ENCODE peak calls at places on chromosome 1, in nine cellular contexts. One of them, this sample, is unnamed.

GRCh38 chr1:201906336-201906735 is 17.6 kb downstream of the SHISA4 start:
- DNase-seq in GM10248: no peak
- DNase-seq in D341Med: no peak
- DNase-seq in pancreas: no peak
- DNase-seq in MV-4-11: no peak
- DNase-seq in stromal cell of bone marrow: no peak
- DNase-seq in T-helper 22 cell: no peak
- DNase-seq in T1000: no peak
- DNase-seq in epithelial cell of esophagus: no peak
- DNase-seq in this sample: no peak

GRCh38 chr1:77989762-77990161 is 10.9 kb upstream of the FUBP1 start:
- DNase-seq in GM10248: no peak
- DNase-seq in D341Med: no peak
- DNase-seq in pancreas: no peak
- DNase-seq in MV-4-11: no peak
- DNase-seq in stromal cell of bone marrow: no peak
- DNase-seq in T-helper 22 cell: no peak
- DNase-seq in T1000: no peak
- DNase-seq in epithelial cell of esophagus: no peak
- DNase-seq in this sample: no peak

GRCh38 chr1:22350171-22350961 is 101.3 kb upstream of the ZBTB40 start:
- DNase-seq in GM10248: no peak
- DNase-seq in D341Med: no peak
- DNase-seq in pancreas: no peak
- DNase-seq in MV-4-11: no peak
- DNase-seq in stromal cell of bone marrow: no peak
- DNase-seq in T-helper 22 cell: no peak
- DNase-seq in T1000: no peak
- DNase-seq in epithelial cell of esophagus: no peak
- DNase-seq in this sample: no peak

GRCh38 chr1:11337536-11338350 is 64.7 kb downstream of the UBIAD1 start:
- DNase-seq in GM10248: peak
- DNase-seq in D341Med: peak
- DNase-seq in pancreas: no peak
- DNase-seq in MV-4-11: peak
- DNase-seq in stromal cell of bone marrow: no peak
- DNase-seq in T-helper 22 cell: peak
- DNase-seq in T1000: no peak
- DNase-seq in epithelial cell of esophagus: peak
- DNase-seq in this sample: peak

GRCh38 chr1:77126309-77126708 is 92.9 kb downstream of the PIGK start:
- DNase-seq in GM10248: peak
- DNase-seq in D341Med: peak
- DNase-seq in pancreas: no peak
- DNase-seq in MV-4-11: peak
- DNase-seq in stromal cell of bone marrow: peak
- DNase-seq in T-helper 22 cell: no peak
- DNase-seq in T1000: no peak
- DNase-seq in epithelial cell of esophagus: peak
- DNase-seq in this sample: peak

GRCh38 chr1:10897981-10898728 is 101.7 kb upstream of the CASZ1 start:
- DNase-seq in GM10248: no peak
- DNase-seq in D341Med: peak
- DNase-seq in pancreas: no peak
- DNase-seq in MV-4-11: peak
- DNase-seq in stromal cell of bone marrow: no peak
- DNase-seq in T-helper 22 cell: no peak
- DNase-seq in T1000: no peak
- DNase-seq in epithelial cell of esophagus: peak
- DNase-seq in this sample: no peak

GRCh38 chr1:1074631-1075147 is 583 bp upstream of the RNF223 start:
- DNase-seq in GM10248: no peak
- DNase-seq in D341Med: no peak
- DNase-seq in pancreas: no peak
- DNase-seq in MV-4-11: no peak
- DNase-seq in stromal cell of bone marrow: no peak
- DNase-seq in T-helper 22 cell: no peak
- DNase-seq in T1000: no peak
- DNase-seq in epithelial cell of esophagus: no peak
- DNase-seq in this sample: no peak

GRCh38 chr1:161037661-161038522 is 872 bp downstream of the TSTD1 start:
- DNase-seq in GM10248: peak
- DNase-seq in D341Med: no peak
- DNase-seq in pancreas: no peak
- DNase-seq in MV-4-11: no peak
- DNase-seq in stromal cell of bone marrow: no peak
- DNase-seq in T-helper 22 cell: no peak
- DNase-seq in T1000: no peak
- DNase-seq in epithelial cell of esophagus: peak
- DNase-seq in this sample: no peak

GRCh38 chr1:43651188-43651587 is 1.2 kb downstream of the KDM4A start:
- DNase-seq in GM10248: no peak
- DNase-seq in D341Med: no peak
- DNase-seq in pancreas: no peak
- DNase-seq in MV-4-11: no peak
- DNase-seq in stromal cell of bone marrow: no peak
- DNase-seq in T-helper 22 cell: no peak
- DNase-seq in T1000: no peak
- DNase-seq in epithelial cell of esophagus: peak
- DNase-seq in this sample: peak

GRCh38 chr1:15489052-15489736 is 13.3 kb downstream of the CELA2B start:
- DNase-seq in GM10248: no peak
- DNase-seq in D341Med: no peak
- DNase-seq in pancreas: no peak
- DNase-seq in MV-4-11: no peak
- DNase-seq in stromal cell of bone marrow: no peak
- DNase-seq in T-helper 22 cell: no peak
- DNase-seq in T1000: no peak
- DNase-seq in epithelial cell of esophagus: no peak
- DNase-seq in this sample: no peak

GRCh38 chr1:36458910-36459309 is 5.3 kb downstream of the MRPS15 start:
- DNase-seq in GM10248: no peak
- DNase-seq in D341Med: no peak
- DNase-seq in pancreas: no peak
- DNase-seq in MV-4-11: peak
- DNase-seq in stromal cell of bone marrow: no peak
- DNase-seq in T-helper 22 cell: no peak
- DNase-seq in T1000: no peak
- DNase-seq in epithelial cell of esophagus: peak
- DNase-seq in this sample: peak

GRCh38 chr1:228264100-228264816 is 56.4 kb downstream of the OBSCN start:
- DNase-seq in GM10248: no peak
- DNase-seq in D341Med: no peak
- DNase-seq in pancreas: peak
- DNase-seq in MV-4-11: no peak
- DNase-seq in stromal cell of bone marrow: no peak
- DNase-seq in T-helper 22 cell: no peak
- DNase-seq in T1000: no peak
- DNase-seq in epithelial cell of esophagus: no peak
- DNase-seq in this sample: no peak

GRCh38 chr1:42368096-42368795 is 12.3 kb upstream of the RIMKLA start:
- DNase-seq in GM10248: no peak
- DNase-seq in D341Med: no peak
- DNase-seq in pancreas: no peak
- DNase-seq in MV-4-11: no peak
- DNase-seq in stromal cell of bone marrow: no peak
- DNase-seq in T-helper 22 cell: no peak
- DNase-seq in T1000: no peak
- DNase-seq in epithelial cell of esophagus: no peak
- DNase-seq in this sample: no peak

GRCh38 chr1:153967109-153967999 is at the start of gene CREB3L4:
- DNase-seq in GM10248: peak
- DNase-seq in D341Med: peak
- DNase-seq in pancreas: peak
- DNase-seq in MV-4-11: peak
- DNase-seq in stromal cell of bone marrow: peak
- DNase-seq in T-helper 22 cell: peak
- DNase-seq in T1000: peak
- DNase-seq in epithelial cell of esophagus: peak
- DNase-seq in this sample: peak

GRCh38 chr1:234871039-234871709 is 257.5 kb downstream of the TOMM20 start:
- DNase-seq in GM10248: no peak
- DNase-seq in D341Med: peak
- DNase-seq in pancreas: no peak
- DNase-seq in MV-4-11: no peak
- DNase-seq in stromal cell of bone marrow: no peak
- DNase-seq in T-helper 22 cell: no peak
- DNase-seq in T1000: no peak
- DNase-seq in epithelial cell of esophagus: no peak
- DNase-seq in this sample: peak

GRCh38 chr1:234963180-234963903 is 165.3 kb downstream of the TOMM20 start:
- DNase-seq in GM10248: peak
- DNase-seq in D341Med: no peak
- DNase-seq in pancreas: no peak
- DNase-seq in MV-4-11: peak
- DNase-seq in stromal cell of bone marrow: peak
- DNase-seq in T-helper 22 cell: peak
- DNase-seq in T1000: peak
- DNase-seq in epithelial cell of esophagus: peak
- DNase-seq in this sample: peak

GRCh38 chr1:202170726-202171125 is 10.3 kb upstream of the PTPN7 start:
- DNase-seq in GM10248: no peak
- DNase-seq in D341Med: no peak
- DNase-seq in pancreas: no peak
- DNase-seq in MV-4-11: no peak
- DNase-seq in stromal cell of bone marrow: no peak
- DNase-seq in T-helper 22 cell: no peak
- DNase-seq in T1000: no peak
- DNase-seq in epithelial cell of esophagus: no peak
- DNase-seq in this sample: no peak

GRCh38 chr1:59699227-59699847 is 115.4 kb upstream of the HOOK1 start:
- DNase-seq in GM10248: peak
- DNase-seq in D341Med: peak
- DNase-seq in pancreas: no peak
- DNase-seq in MV-4-11: peak
- DNase-seq in stromal cell of bone marrow: peak
- DNase-seq in T-helper 22 cell: no peak
- DNase-seq in T1000: no peak
- DNase-seq in epithelial cell of esophagus: peak
- DNase-seq in this sample: peak